ENCODE peak calls at places on chromosome 17, in six cellular contexts. One of them, this sample, is unnamed.

GRCh38 chr17:3534881-3535252 is 22.7 kb downstream of the TRPV3 start:
- DNase-seq in GM13977: peak
- DNase-seq in CD8-positive, alpha-beta T cell: no peak
- DNase-seq in colonic mucosa: peak
- DNase-seq in lower leg skin: no peak
- DNase-seq in lower lobe of right lung: peak
- DNase-seq in this sample: peak

GRCh38 chr17:28748852-28749515 is 5.2 kb downstream of the TRAF4 start:
- DNase-seq in lower leg skin: no peak
- DNase-seq in GM13977: no peak
- DNase-seq in colonic mucosa: no peak
- DNase-seq in lower lobe of right lung: no peak
- DNase-seq in CD8-positive, alpha-beta T cell: no peak
- DNase-seq in this sample: no peak

GRCh38 chr17:63435681-63436522 is 10.2 kb downstream of the CYB561 start:
- DNase-seq in CD8-positive, alpha-beta T cell: no peak
- DNase-seq in lower lobe of right lung: no peak
- DNase-seq in GM13977: no peak
- DNase-seq in lower leg skin: no peak
- DNase-seq in colonic mucosa: peak
- DNase-seq in this sample: no peak

GRCh38 chr17:72302735-72303134 is 181.9 kb downstream of the SOX9 start:
- DNase-seq in lower lobe of right lung: no peak
- DNase-seq in colonic mucosa: no peak
- DNase-seq in CD8-positive, alpha-beta T cell: no peak
- DNase-seq in lower leg skin: no peak
- DNase-seq in GM13977: no peak
- DNase-seq in this sample: no peak

GRCh38 chr17:11144358-11145233 is 96.4 kb upstream of the SHISA6 start:
- DNase-seq in GM13977: no peak
- DNase-seq in CD8-positive, alpha-beta T cell: no peak
- DNase-seq in lower lobe of right lung: no peak
- DNase-seq in colonic mucosa: peak
- DNase-seq in lower leg skin: peak
- DNase-seq in this sample: no peak

GRCh38 chr17:42531455-42532354 is 4.3 kb upstream of the NAGLU start:
- DNase-seq in lower lobe of right lung: peak
- DNase-seq in colonic mucosa: peak
- DNase-seq in CD8-positive, alpha-beta T cell: peak
- DNase-seq in GM13977: peak
- DNase-seq in lower leg skin: no peak
- DNase-seq in this sample: peak

GRCh38 chr17:18256776-18257175 is 1.8 kb downstream of the FLII start:
- DNase-seq in colonic mucosa: no peak
- DNase-seq in lower lobe of right lung: no peak
- DNase-seq in CD8-positive, alpha-beta T cell: no peak
- DNase-seq in GM13977: no peak
- DNase-seq in lower leg skin: no peak
- DNase-seq in this sample: no peak

GRCh38 chr17:13601317-13601775 is 383 bp downstream of the HS3ST3A1 start:
- DNase-seq in lower lobe of right lung: no peak
- DNase-seq in colonic mucosa: no peak
- DNase-seq in lower leg skin: no peak
- DNase-seq in GM13977: no peak
- DNase-seq in CD8-positive, alpha-beta T cell: no peak
- DNase-seq in this sample: peak

GRCh38 chr17:73635101-73635767 is 9.0 kb downstream of the SDK2 start:
- DNase-seq in lower leg skin: no peak
- DNase-seq in lower lobe of right lung: no peak
- DNase-seq in GM13977: no peak
- DNase-seq in CD8-positive, alpha-beta T cell: no peak
- DNase-seq in colonic mucosa: no peak
- DNase-seq in this sample: no peak

GRCh38 chr17:49193513-49194296 is 16.7 kb downstream of the GNGT2 start:
- DNase-seq in CD8-positive, alpha-beta T cell: no peak
- DNase-seq in GM13977: peak
- DNase-seq in lower leg skin: peak
- DNase-seq in lower lobe of right lung: peak
- DNase-seq in colonic mucosa: peak
- DNase-seq in this sample: peak

GRCh38 chr17:19005789-19006430 is 1.3 kb upstream of the FAM83G start:
- DNase-seq in GM13977: no peak
- DNase-seq in CD8-positive, alpha-beta T cell: no peak
- DNase-seq in lower leg skin: no peak
- DNase-seq in colonic mucosa: no peak
- DNase-seq in lower lobe of right lung: no peak
- DNase-seq in this sample: no peak

GRCh38 chr17:11278186-11278983 is 37.4 kb downstream of the SHISA6 start:
- DNase-seq in colonic mucosa: no peak
- DNase-seq in GM13977: no peak
- DNase-seq in CD8-positive, alpha-beta T cell: no peak
- DNase-seq in lower leg skin: no peak
- DNase-seq in lower lobe of right lung: no peak
- DNase-seq in this sample: no peak

GRCh38 chr17:75876938-75877751 is 1.2 kb downstream of the TRIM47 start:
- DNase-seq in colonic mucosa: peak
- DNase-seq in GM13977: no peak
- DNase-seq in lower lobe of right lung: peak
- DNase-seq in CD8-positive, alpha-beta T cell: no peak
- DNase-seq in lower leg skin: peak
- DNase-seq in this sample: no peak

DNA sequence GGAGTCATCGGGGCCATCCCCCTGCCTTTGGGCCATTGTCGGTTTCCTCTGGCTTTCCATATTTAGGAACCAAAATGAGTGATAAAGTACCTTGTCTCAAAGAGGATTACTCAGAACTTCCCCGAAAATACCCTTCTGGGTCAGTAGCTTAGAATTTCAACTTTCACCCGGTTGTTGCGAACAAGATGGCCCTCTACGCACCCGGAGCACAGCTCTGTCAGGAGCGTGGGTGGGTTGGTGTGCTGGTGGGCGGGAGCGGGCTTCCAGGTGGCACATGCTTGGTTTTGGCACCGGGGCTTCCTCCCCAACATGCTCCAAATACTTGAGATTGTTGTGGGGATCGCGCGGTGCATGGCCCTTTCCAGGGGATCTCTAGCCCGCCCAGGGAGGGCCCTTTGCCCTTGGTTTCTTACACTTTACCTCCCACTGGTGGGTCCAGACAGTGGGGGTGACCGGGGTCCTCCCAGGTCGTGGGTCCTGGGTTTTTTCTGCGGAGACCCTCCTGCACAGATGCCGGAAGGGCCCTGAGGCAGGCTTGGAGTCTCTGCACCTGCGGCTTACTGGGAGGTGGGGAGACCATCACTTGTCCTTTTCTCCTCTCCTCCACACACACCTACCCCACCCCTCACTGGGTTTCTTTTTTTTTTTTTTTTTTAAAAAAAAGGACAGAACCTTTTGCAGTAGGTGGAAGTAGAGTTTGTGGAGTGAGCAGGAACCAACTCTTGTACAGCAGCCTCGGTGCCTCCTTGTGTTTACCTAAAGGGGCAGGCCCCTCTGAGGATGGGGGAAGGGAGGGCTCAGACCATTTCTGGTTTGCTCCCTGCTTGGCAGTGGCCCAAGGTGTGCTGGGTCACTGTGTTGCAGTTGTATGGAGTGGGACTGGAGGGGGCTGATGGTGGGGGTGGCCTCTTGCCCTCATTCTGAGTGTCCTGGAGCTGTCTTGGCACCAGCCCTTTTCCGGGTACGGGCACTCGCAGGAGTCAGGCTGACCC is 142.1 kb downstream of the SEC14L1 start:
- DNase-seq in CD8-positive, alpha-beta T cell: no peak
- DNase-seq in lower lobe of right lung: peak
- DNase-seq in colonic mucosa: peak
- DNase-seq in lower leg skin: no peak
- DNase-seq in GM13977: peak
- DNase-seq in this sample: peak
- TF ChIP-seq CTCF in CD8-positive, alpha-beta T cell: no peak
- TF ChIP-seq CTCF in lower lobe of right lung: no peak
- TF ChIP-seq CTCF in colonic mucosa: no peak
- TF ChIP-seq CTCF in lower leg skin: no peak
- TF ChIP-seq CTCF in GM13977: no peak
- TF ChIP-seq CTCF in this sample: no peak

DNA sequence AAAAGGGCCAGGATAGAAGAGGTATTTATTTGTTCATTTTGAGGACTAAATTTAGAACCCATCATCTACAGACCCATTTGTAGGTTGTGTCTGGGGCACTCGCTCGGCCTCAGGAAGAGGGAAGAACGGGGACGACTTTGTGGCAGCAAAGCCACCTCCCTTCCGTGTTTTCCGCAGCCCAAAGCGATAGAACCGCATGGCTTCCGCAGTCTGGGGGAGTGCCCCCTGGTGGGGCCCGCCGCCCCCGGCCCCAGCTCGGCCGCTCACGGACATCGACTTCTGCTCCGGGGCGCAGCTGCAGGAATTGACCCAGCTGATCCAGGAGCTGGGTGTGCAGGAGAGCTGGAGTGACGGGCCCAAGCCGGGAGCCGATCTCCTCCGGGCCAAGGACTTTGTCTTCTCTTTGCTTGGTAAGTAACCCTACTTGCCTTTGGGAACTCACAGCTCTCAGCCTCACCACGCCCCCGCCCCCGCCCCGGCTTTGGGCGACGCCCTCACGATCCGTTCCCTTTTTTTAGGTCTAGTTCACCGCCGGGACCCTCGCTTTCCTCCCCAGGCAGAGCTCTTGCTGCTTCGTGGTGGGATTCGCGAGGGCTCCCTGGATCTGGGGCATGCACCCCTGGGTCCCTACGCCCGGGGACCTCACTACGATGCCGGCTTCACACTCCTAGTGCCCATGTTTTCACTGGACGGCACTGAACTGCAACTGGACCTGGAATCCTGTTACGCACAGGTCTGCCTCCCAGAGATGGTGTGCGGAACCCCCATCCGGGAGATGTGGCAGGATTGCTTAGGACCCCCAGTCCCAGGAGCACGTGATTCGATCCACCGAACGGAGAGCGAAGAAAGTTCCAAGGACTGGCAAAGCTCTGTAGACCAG is 681 bp downstream of the TMEM102 start:
- DNase-seq in GM13977: no peak
- DNase-seq in lower lobe of right lung: peak
- DNase-seq in lower leg skin: peak
- DNase-seq in CD8-positive, alpha-beta T cell: peak
- DNase-seq in colonic mucosa: peak
- DNase-seq in this sample: peak
- TF ChIP-seq CTCF in GM13977: peak
- TF ChIP-seq CTCF in lower lobe of right lung: no peak
- TF ChIP-seq CTCF in lower leg skin: no peak
- TF ChIP-seq CTCF in CD8-positive, alpha-beta T cell: peak
- TF ChIP-seq CTCF in colonic mucosa: no peak
- TF ChIP-seq CTCF in this sample: peak

GRCh38 chr17:9928601-9929341 is 23.7 kb upstream of the RCVRN start:
- DNase-seq in lower leg skin: no peak
- DNase-seq in lower lobe of right lung: no peak
- DNase-seq in GM13977: no peak
- DNase-seq in CD8-positive, alpha-beta T cell: no peak
- DNase-seq in colonic mucosa: no peak
- DNase-seq in this sample: no peak
- TF ChIP-seq CTCF in lower leg skin: no peak
- TF ChIP-seq CTCF in lower lobe of right lung: no peak
- TF ChIP-seq CTCF in GM13977: peak
- TF ChIP-seq CTCF in CD8-positive, alpha-beta T cell: no peak
- TF ChIP-seq CTCF in colonic mucosa: no peak
- TF ChIP-seq CTCF in this sample: no peak

GRCh38 chr17:80942360-80943345 is 49.0 kb upstream of the CHMP6 start:
- DNase-seq in lower lobe of right lung: peak
- DNase-seq in GM13977: no peak
- DNase-seq in colonic mucosa: peak
- DNase-seq in lower leg skin: peak
- DNase-seq in CD8-positive, alpha-beta T cell: no peak
- DNase-seq in this sample: no peak
- TF ChIP-seq CTCF in lower lobe of right lung: no peak
- TF ChIP-seq CTCF in GM13977: no peak
- TF ChIP-seq CTCF in colonic mucosa: no peak
- TF ChIP-seq CTCF in lower leg skin: no peak
- TF ChIP-seq CTCF in CD8-positive, alpha-beta T cell: no peak
- TF ChIP-seq CTCF in this sample: no peak

GRCh38 chr17:37358830-37359681 is 16.7 kb upstream of the C17orf78 start:
- DNase-seq in lower lobe of right lung: peak
- DNase-seq in GM13977: peak
- DNase-seq in CD8-positive, alpha-beta T cell: peak
- DNase-seq in colonic mucosa: peak
- DNase-seq in lower leg skin: peak
- DNase-seq in this sample: peak
- TF ChIP-seq CTCF in lower lobe of right lung: peak
- TF ChIP-seq CTCF in GM13977: peak
- TF ChIP-seq CTCF in CD8-positive, alpha-beta T cell: no peak
- TF ChIP-seq CTCF in colonic mucosa: peak
- TF ChIP-seq CTCF in lower leg skin: no peak
- TF ChIP-seq CTCF in this sample: no peak

This sample was measured in GM13976.